ENCODE peak calls at places on chromosomes 16 and 17, in nine cellular contexts. One of them, this sample, is unnamed.

GRCh38 chr17:4858880-4859260 is 25.7 kb downstream of the MINK1 start:
- DNase-seq in A673: no peak
- DNase-seq in AG04450: no peak
- DNase-seq in psoas muscle: peak
- DNase-seq in upper lobe of right lung: peak
- DNase-seq in left ventricle myocardium inferior: peak
- DNase-seq in lower lobe of right lung: no peak
- DNase-seq in cardiac muscle cell: no peak
- DNase-seq in Caco-2: no peak
- DNase-seq in this sample: no peak

GRCh38 chr17:72598705-72599104 is 477.9 kb downstream of the SOX9 start:
- DNase-seq in A673: no peak
- DNase-seq in AG04450: no peak
- DNase-seq in psoas muscle: no peak
- DNase-seq in upper lobe of right lung: no peak
- DNase-seq in left ventricle myocardium inferior: no peak
- DNase-seq in lower lobe of right lung: no peak
- DNase-seq in cardiac muscle cell: no peak
- DNase-seq in Caco-2: no peak
- DNase-seq in this sample: no peak

GRCh38 chr17:66203274-66204015 is 11.5 kb upstream of the CEP112 start:
- DNase-seq in A673: no peak
- DNase-seq in AG04450: no peak
- DNase-seq in psoas muscle: no peak
- DNase-seq in upper lobe of right lung: no peak
- DNase-seq in left ventricle myocardium inferior: no peak
- DNase-seq in lower lobe of right lung: no peak
- DNase-seq in cardiac muscle cell: no peak
- DNase-seq in Caco-2: no peak
- DNase-seq in this sample: no peak

GRCh38 chr17:65278050-65278819 is 141.1 kb downstream of the RGS9 start:
- DNase-seq in A673: peak
- DNase-seq in AG04450: no peak
- DNase-seq in psoas muscle: no peak
- DNase-seq in upper lobe of right lung: no peak
- DNase-seq in left ventricle myocardium inferior: no peak
- DNase-seq in lower lobe of right lung: peak
- DNase-seq in cardiac muscle cell: peak
- DNase-seq in Caco-2: peak
- DNase-seq in this sample: no peak

GRCh38 chr17:17971431-17972125 is 622 bp downstream of the TOM1L2 start:
- DNase-seq in A673: no peak
- DNase-seq in AG04450: no peak
- DNase-seq in psoas muscle: peak
- DNase-seq in upper lobe of right lung: peak
- DNase-seq in left ventricle myocardium inferior: peak
- DNase-seq in lower lobe of right lung: peak
- DNase-seq in cardiac muscle cell: peak
- DNase-seq in Caco-2: no peak
- DNase-seq in this sample: no peak

GRCh38 chr17:81868674-81869220 is 2.4 kb downstream of the ARHGDIA start:
- DNase-seq in A673: no peak
- DNase-seq in AG04450: peak
- DNase-seq in psoas muscle: peak
- DNase-seq in upper lobe of right lung: peak
- DNase-seq in left ventricle myocardium inferior: no peak
- DNase-seq in lower lobe of right lung: no peak
- DNase-seq in cardiac muscle cell: peak
- DNase-seq in Caco-2: peak
- DNase-seq in this sample: peak

GRCh38 chr17:33166472-33166871 is 126.6 kb downstream of the ASIC2 start:
- DNase-seq in A673: no peak
- DNase-seq in AG04450: no peak
- DNase-seq in psoas muscle: no peak
- DNase-seq in upper lobe of right lung: no peak
- DNase-seq in left ventricle myocardium inferior: no peak
- DNase-seq in lower lobe of right lung: no peak
- DNase-seq in cardiac muscle cell: no peak
- DNase-seq in Caco-2: no peak
- DNase-seq in this sample: no peak

GRCh38 chr17:66431910-66432309 is 129.5 kb downstream of the PRKCA start:
- DNase-seq in A673: no peak
- DNase-seq in AG04450: peak
- DNase-seq in psoas muscle: no peak
- DNase-seq in upper lobe of right lung: no peak
- DNase-seq in left ventricle myocardium inferior: no peak
- DNase-seq in lower lobe of right lung: no peak
- DNase-seq in cardiac muscle cell: no peak
- DNase-seq in Caco-2: no peak
- DNase-seq in this sample: no peak

GRCh38 chr17:74545456-74546230 is at the start of gene CD300C:
- DNase-seq in A673: no peak
- DNase-seq in AG04450: no peak
- DNase-seq in psoas muscle: no peak
- DNase-seq in upper lobe of right lung: peak
- DNase-seq in left ventricle myocardium inferior: peak
- DNase-seq in lower lobe of right lung: peak
- DNase-seq in cardiac muscle cell: peak
- DNase-seq in Caco-2: no peak
- DNase-seq in this sample: no peak

GRCh38 chr17:41835800-41836549 is at the start of gene NT5C3B:
- DNase-seq in A673: peak
- DNase-seq in AG04450: no peak
- DNase-seq in psoas muscle: peak
- DNase-seq in upper lobe of right lung: peak
- DNase-seq in left ventricle myocardium inferior: peak
- DNase-seq in lower lobe of right lung: peak
- DNase-seq in cardiac muscle cell: peak
- DNase-seq in Caco-2: peak
- DNase-seq in this sample: no peak

GRCh38 chr16:23836404-23837291 is 865 bp downstream of the PRKCB start:
- DNase-seq in A673: peak
- DNase-seq in AG04450: no peak
- DNase-seq in psoas muscle: peak
- DNase-seq in upper lobe of right lung: peak
- DNase-seq in left ventricle myocardium inferior: peak
- DNase-seq in lower lobe of right lung: peak
- DNase-seq in cardiac muscle cell: peak
- DNase-seq in Caco-2: no peak
- DNase-seq in this sample: no peak

GRCh38 chr17:83151442-83152220 is 72.2 kb downstream of the METRNL start:
- DNase-seq in A673: no peak
- DNase-seq in AG04450: no peak
- DNase-seq in psoas muscle: no peak
- DNase-seq in upper lobe of right lung: no peak
- DNase-seq in left ventricle myocardium inferior: no peak
- DNase-seq in lower lobe of right lung: no peak
- DNase-seq in cardiac muscle cell: no peak
- DNase-seq in Caco-2: peak
- DNase-seq in this sample: no peak

GRCh38 chr17:35713069-35713728 is 18.2 kb upstream of the RASL10B start:
- DNase-seq in A673: peak
- DNase-seq in AG04450: peak
- DNase-seq in psoas muscle: no peak
- DNase-seq in upper lobe of right lung: no peak
- DNase-seq in left ventricle myocardium inferior: no peak
- DNase-seq in lower lobe of right lung: no peak
- DNase-seq in cardiac muscle cell: peak
- DNase-seq in Caco-2: no peak
- DNase-seq in this sample: peak

GRCh38 chr16:75952124-75952523 is 225.8 kb upstream of the CPHXL start:
- DNase-seq in A673: no peak
- DNase-seq in AG04450: no peak
- DNase-seq in psoas muscle: no peak
- DNase-seq in upper lobe of right lung: no peak
- DNase-seq in left ventricle myocardium inferior: no peak
- DNase-seq in lower lobe of right lung: no peak
- DNase-seq in cardiac muscle cell: no peak
- DNase-seq in Caco-2: no peak
- DNase-seq in this sample: no peak

GRCh38 chr17:45936610-45937009 is 42.3 kb downstream of the MAPT start:
- DNase-seq in A673: no peak
- DNase-seq in AG04450: no peak
- DNase-seq in psoas muscle: no peak
- DNase-seq in upper lobe of right lung: no peak
- DNase-seq in left ventricle myocardium inferior: no peak
- DNase-seq in lower lobe of right lung: no peak
- DNase-seq in cardiac muscle cell: no peak
- DNase-seq in Caco-2: no peak
- DNase-seq in this sample: no peak

GRCh38 chr16:84156342-84156784 is 11.3 kb downstream of the DNAAF1 start:
- DNase-seq in A673: no peak
- DNase-seq in AG04450: no peak
- DNase-seq in psoas muscle: no peak
- DNase-seq in upper lobe of right lung: peak
- DNase-seq in left ventricle myocardium inferior: no peak
- DNase-seq in lower lobe of right lung: no peak
- DNase-seq in cardiac muscle cell: no peak
- DNase-seq in Caco-2: no peak
- DNase-seq in this sample: peak

GRCh38 chr16:89502319-89502843 is 5.8 kb upstream of the SPG7 start:
- DNase-seq in A673: no peak
- DNase-seq in AG04450: no peak
- DNase-seq in psoas muscle: no peak
- DNase-seq in upper lobe of right lung: peak
- DNase-seq in left ventricle myocardium inferior: no peak
- DNase-seq in lower lobe of right lung: peak
- DNase-seq in cardiac muscle cell: no peak
- DNase-seq in Caco-2: peak
- DNase-seq in this sample: no peak

GRCh38 chr17:44854201-44854600 is 6.5 kb downstream of the HIGD1B start:
- DNase-seq in A673: no peak
- DNase-seq in AG04450: no peak
- DNase-seq in psoas muscle: no peak
- DNase-seq in upper lobe of right lung: no peak
- DNase-seq in left ventricle myocardium inferior: no peak
- DNase-seq in lower lobe of right lung: no peak
- DNase-seq in cardiac muscle cell: no peak
- DNase-seq in Caco-2: no peak
- DNase-seq in this sample: no peak

DNA sequence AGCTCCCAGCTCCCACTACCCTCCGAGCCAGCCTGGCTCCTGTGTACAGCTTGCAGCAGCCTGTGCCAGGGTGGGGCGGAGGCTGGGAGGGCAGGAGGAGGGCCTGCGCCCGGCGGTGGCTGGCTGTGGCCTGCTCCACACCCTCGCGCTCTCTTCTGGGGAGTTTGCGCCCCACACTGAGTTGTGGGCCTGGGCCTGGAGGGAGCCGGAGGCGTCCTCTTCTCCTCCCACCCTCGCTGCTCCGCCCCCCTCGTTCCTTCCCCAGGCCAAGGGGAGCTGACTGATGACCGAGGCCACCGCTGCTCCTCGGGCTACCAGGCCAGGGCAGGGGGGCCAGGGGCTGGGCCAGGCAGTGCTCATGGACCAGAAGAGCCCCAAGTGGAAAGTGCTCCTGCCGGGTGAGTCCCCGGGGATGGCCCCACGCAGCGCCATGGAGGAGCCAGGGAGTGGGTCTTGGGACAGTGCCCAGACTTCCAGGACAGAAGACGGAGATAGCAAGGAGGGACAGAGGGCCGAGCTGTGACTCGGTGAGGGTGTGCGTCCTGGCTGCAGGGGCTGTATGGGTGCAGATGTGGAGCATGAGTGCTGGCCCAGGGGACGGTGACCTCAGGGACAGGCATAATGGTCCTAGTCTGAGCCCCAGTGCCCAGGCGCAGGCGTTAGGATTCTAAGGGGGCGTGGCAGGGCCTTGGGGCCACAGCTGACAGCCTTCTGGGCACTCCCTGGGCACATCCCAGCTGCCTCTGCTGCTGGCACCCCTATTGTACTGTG is 242.1 kb upstream of the GSE1 start:
- DNase-seq in A673: no peak
- DNase-seq in AG04450: no peak
- DNase-seq in psoas muscle: peak
- DNase-seq in upper lobe of right lung: peak
- DNase-seq in left ventricle myocardium inferior: no peak
- DNase-seq in lower lobe of right lung: peak
- DNase-seq in cardiac muscle cell: no peak
- DNase-seq in Caco-2: no peak
- DNase-seq in this sample: no peak
- H3K4me3 ChIP-seq in A673: no peak
- H3K4me3 ChIP-seq in AG04450: no peak
- H3K4me3 ChIP-seq in psoas muscle: no peak
- H3K4me3 ChIP-seq in upper lobe of right lung: peak
- H3K4me3 ChIP-seq in left ventricle myocardium inferior: no peak
- H3K4me3 ChIP-seq in lower lobe of right lung: peak
- H3K4me3 ChIP-seq in cardiac muscle cell: no peak
- H3K4me3 ChIP-seq in Caco-2: no peak
- H3K4me3 ChIP-seq in this sample: no peak

GRCh38 chr16:27671410-27671809 is 121.5 kb downstream of the KATNIP start:
- DNase-seq in A673: no peak
- DNase-seq in AG04450: no peak
- DNase-seq in psoas muscle: no peak
- DNase-seq in upper lobe of right lung: no peak
- DNase-seq in left ventricle myocardium inferior: no peak
- DNase-seq in lower lobe of right lung: no peak
- DNase-seq in cardiac muscle cell: no peak
- DNase-seq in Caco-2: peak
- DNase-seq in this sample: no peak
- TF ChIP-seq CTCF in A673: no peak
- TF ChIP-seq CTCF in AG04450: no peak
- TF ChIP-seq CTCF in psoas muscle: no peak
- TF ChIP-seq CTCF in upper lobe of right lung: no peak
- TF ChIP-seq CTCF in left ventricle myocardium inferior: no peak
- TF ChIP-seq CTCF in lower lobe of right lung: no peak
- TF ChIP-seq CTCF in cardiac muscle cell: no peak
- TF ChIP-seq CTCF in Caco-2: peak
- TF ChIP-seq CTCF in this sample: no peak

DNA sequence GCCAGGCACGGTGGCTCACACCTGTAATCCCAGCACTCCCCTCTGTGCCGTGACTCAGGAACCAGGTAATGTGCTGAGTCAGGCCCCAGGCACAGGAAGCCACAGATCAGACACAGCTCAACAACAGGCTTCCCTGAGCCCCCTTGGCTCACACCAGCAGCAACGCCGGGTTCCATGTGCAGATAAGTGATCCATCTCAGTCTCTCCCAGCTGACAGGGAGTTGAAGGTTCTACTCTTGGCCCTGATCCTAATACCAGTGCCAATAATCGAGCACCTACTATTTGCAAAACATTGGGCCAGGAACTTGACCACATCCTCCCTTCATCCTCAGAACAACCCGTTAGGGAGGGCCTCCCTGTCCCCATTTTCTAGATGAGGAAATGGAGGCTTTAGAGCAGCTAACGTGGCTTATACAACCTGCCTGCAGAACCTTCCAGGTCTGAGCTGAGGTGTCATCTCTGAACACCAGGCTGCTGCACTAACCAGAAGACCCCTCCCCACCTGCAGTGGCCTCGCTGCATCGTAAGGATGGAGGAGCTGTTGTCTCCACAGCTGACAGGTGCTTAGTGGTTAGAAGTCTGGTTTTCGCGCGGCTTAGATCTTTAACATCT is 64.8 kb upstream of the AMZ2 start:
- DNase-seq in A673: no peak
- DNase-seq in AG04450: no peak
- DNase-seq in psoas muscle: no peak
- DNase-seq in upper lobe of right lung: no peak
- DNase-seq in left ventricle myocardium inferior: no peak
- DNase-seq in lower lobe of right lung: no peak
- DNase-seq in cardiac muscle cell: no peak
- DNase-seq in Caco-2: no peak
- DNase-seq in this sample: no peak
- H3K4me3 ChIP-seq in A673: no peak
- H3K4me3 ChIP-seq in AG04450: no peak
- H3K4me3 ChIP-seq in psoas muscle: no peak
- H3K4me3 ChIP-seq in upper lobe of right lung: no peak
- H3K4me3 ChIP-seq in left ventricle myocardium inferior: no peak
- H3K4me3 ChIP-seq in lower lobe of right lung: peak
- H3K4me3 ChIP-seq in cardiac muscle cell: no peak
- H3K4me3 ChIP-seq in Caco-2: no peak
- H3K4me3 ChIP-seq in this sample: no peak

GRCh38 chr17:2024572-2025219 is 438 bp downstream of the RTN4RL1 start:
- DNase-seq in A673: no peak
- DNase-seq in AG04450: no peak
- DNase-seq in psoas muscle: peak
- DNase-seq in upper lobe of right lung: peak
- DNase-seq in left ventricle myocardium inferior: no peak
- DNase-seq in lower lobe of right lung: no peak
- DNase-seq in cardiac muscle cell: no peak
- DNase-seq in Caco-2: no peak
- DNase-seq in this sample: no peak
- TF ChIP-seq CTCF in A673: no peak
- TF ChIP-seq CTCF in AG04450: no peak
- TF ChIP-seq CTCF in psoas muscle: no peak
- TF ChIP-seq CTCF in upper lobe of right lung: no peak
- TF ChIP-seq CTCF in left ventricle myocardium inferior: no peak
- TF ChIP-seq CTCF in lower lobe of right lung: no peak
- TF ChIP-seq CTCF in cardiac muscle cell: no peak
- TF ChIP-seq CTCF in Caco-2: no peak
- TF ChIP-seq CTCF in this sample: no peak

This sample was measured in kidney epithelial cell.